ENCODE peak calls at places on chromosomes 12 and 14, in eight cellular contexts. W is GF-D8, D is EL, I is endothelial cell, G is NCI-H345, T is transverse colon, P is Peyer's patch, E is RWPE1. B is an unnamed sample.

GRCh38 chr12:30797689-30798088 is 42.9 kb upstream of the CAPRIN2 start:
- DNase-seq in I (no peak), T (no peak), G (no peak), D (no peak), E (no peak), W (no peak), P (no peak), B (no peak)

GRCh38 chr12:113247123-113248045 is 26.1 kb downstream of the TPCN1 start:
- DNase-seq in W (no peak), G (no peak), P (no peak), D (peak; percentile 61), I (no peak), T (no peak), E (peak; percentile 46), B (no peak)

GRCh38 chr14:90274808-90275454 is 18.6 kb downstream of the PSMC1 start:
- DNase-seq in T (no peak), W (no peak), E (peak; percentile 45), P (no peak), G (no peak), D (peak; percentile 72), I (no peak), B (no peak)

GRCh38 chr12:109810954-109811623 is 22.1 kb downstream of the TRPV4 start:
- DNase-seq in D (no peak), T (no peak), G (no peak), W (no peak), I (no peak), E (no peak), P (no peak), B (no peak)

GRCh38 chr12:89927226-89927698 is 218.6 kb upstream of the ATP2B1 start:
- DNase-seq in W (peak; percentile 11), P (no peak), D (no peak), G (no peak), E (no peak), I (no peak), T (no peak), B (no peak)

GRCh38 chr14:99574099-99574880 is 29.7 kb downstream of the CCDC85C start:
- DNase-seq in W (no peak), G (peak; percentile 29), D (peak; percentile 97), E (peak; percentile 58), T (peak; percentile 78), I (no peak), P (peak; percentile 76), B (no peak)

GRCh38 chr12:9041321-9041720 is 52.0 kb downstream of the KLRG1 start:
- DNase-seq in E (no peak), T (no peak), P (no peak), I (no peak), W (no peak), G (no peak), D (no peak), B (no peak)

GRCh38 chr12:124861492-124861891 is 2.2 kb downstream of the SCARB1 start:
- DNase-seq in I (no peak), E (peak; percentile 41), D (no peak), G (no peak), T (peak; percentile 38), P (no peak), W (no peak), B (peak; percentile 87)

GRCh38 chr12:131151558-131152345 is 198.0 kb downstream of the ADGRD1 start:
- DNase-seq in T (no peak), G (no peak), I (no peak), D (no peak), E (no peak), W (no peak), P (no peak), B (no peak)

GRCh38 chr14:51304428-51304827 is 64.4 kb downstream of the TMX1 start:
- DNase-seq in E (no peak), W (no peak), D (peak; percentile 76), G (no peak), P (no peak), I (no peak), T (no peak), B (no peak)

GRCh38 chr14:24339284-24340151 is at the start of gene RIPK3:
- DNase-seq in D (no peak), E (no peak), G (no peak), I (no peak), T (peak; percentile 87), P (peak; percentile 87), W (no peak), B (peak; percentile 86)

GRCh38 chr12:10182662-10183061 is 3.8 kb downstream of the TMEM52B start:
- DNase-seq in W (no peak), I (no peak), T (no peak), E (peak; percentile 58), D (peak; percentile 86), G (no peak), P (no peak), B (no peak)

GRCh38 chr12:90970471-90970870 is 15.5 kb upstream of the CCER1 start:
- DNase-seq in P (no peak), D (no peak), T (no peak), G (no peak), E (no peak), W (no peak), I (no peak), B (no peak)

GRCh38 chr14:29370024-29370423 is 557.6 kb downstream of the PRKD1 start:
- DNase-seq in T (no peak), D (no peak), P (no peak), I (no peak), E (no peak), G (no peak), W (no peak), B (no peak)

GRCh38 chr12:79624378-79624777 is 66.4 kb downstream of the PAWR start:
- DNase-seq in G (no peak), W (no peak), E (no peak), D (peak; percentile 17), I (no peak), P (no peak), T (no peak), B (no peak)

B was measured in Right ventricle myocardium inferior.